ENCODE peak calls at places on chromosomes 4 and X, in four cellular contexts. One of them, this sample, is unnamed.

GRCh38 chr4:99043346-99043745 is 45.2 kb downstream of the ADH5 start:
- DNase-seq in NB4: no peak
- DNase-seq in fibroblast of lung: no peak
- DNase-seq in activated T-helper 2 cell treated with anti-CD3 and anti-CD28 coated beads, Interferon-gamma antibody, Interleukin-2, Interleukin-4, amounts not matched to agents 10 μg/mL and 5 μg/mL and 100 μg/mL, durations not matched to agents 14 hours and 24 hours and 36 hours: no peak
- DNase-seq in this sample: no peak

GRCh38 chr4:167234388-167234881 is at the start of gene SPOCK3:
- DNase-seq in NB4: no peak
- DNase-seq in fibroblast of lung: peak; percentile 54
- DNase-seq in activated T-helper 2 cell treated with anti-CD3 and anti-CD28 coated beads, Interferon-gamma antibody, Interleukin-2, Interleukin-4, amounts not matched to agents 10 μg/mL and 5 μg/mL and 100 μg/mL, durations not matched to agents 14 hours and 24 hours and 36 hours: no peak
- DNase-seq in this sample: peak; percentile 82

GRCh38 chrX:138858438-138858837 is 146.9 kb upstream of the FGF13 start:
- DNase-seq in NB4: no peak
- DNase-seq in fibroblast of lung: peak; percentile 92
- DNase-seq in activated T-helper 2 cell treated with anti-CD3 and anti-CD28 coated beads, Interferon-gamma antibody, Interleukin-2, Interleukin-4, amounts not matched to agents 10 μg/mL and 5 μg/mL and 100 μg/mL, durations not matched to agents 14 hours and 24 hours and 36 hours: no peak
- DNase-seq in this sample: no peak

GRCh38 chrX:105313596-105313995 is 93.1 kb upstream of the TEX13A start:
- DNase-seq in NB4: no peak
- DNase-seq in fibroblast of lung: no peak
- DNase-seq in activated T-helper 2 cell treated with anti-CD3 and anti-CD28 coated beads, Interferon-gamma antibody, Interleukin-2, Interleukin-4, amounts not matched to agents 10 μg/mL and 5 μg/mL and 100 μg/mL, durations not matched to agents 14 hours and 24 hours and 36 hours: no peak
- DNase-seq in this sample: no peak

GRCh38 chr4:13364178-13364577 is 120.0 kb downstream of the RAB28 start:
- DNase-seq in NB4: no peak
- DNase-seq in fibroblast of lung: no peak
- DNase-seq in activated T-helper 2 cell treated with anti-CD3 and anti-CD28 coated beads, Interferon-gamma antibody, Interleukin-2, Interleukin-4, amounts not matched to agents 10 μg/mL and 5 μg/mL and 100 μg/mL, durations not matched to agents 14 hours and 24 hours and 36 hours: no peak
- DNase-seq in this sample: no peak

GRCh38 chr4:48017108-48017527 is 546 bp downstream of the NIPAL1 start:
- DNase-seq in NB4: peak; percentile 32
- DNase-seq in fibroblast of lung: peak; percentile 82
- DNase-seq in activated T-helper 2 cell treated with anti-CD3 and anti-CD28 coated beads, Interferon-gamma antibody, Interleukin-2, Interleukin-4, amounts not matched to agents 10 μg/mL and 5 μg/mL and 100 μg/mL, durations not matched to agents 14 hours and 24 hours and 36 hours: no peak
- DNase-seq in this sample: peak; percentile 87

GRCh38 chr4:80071643-80072606 is 1.1 kb downstream of the ANTXR2 start:
- DNase-seq in NB4: peak; percentile 88
- DNase-seq in fibroblast of lung: peak; percentile 40
- DNase-seq in activated T-helper 2 cell treated with anti-CD3 and anti-CD28 coated beads, Interferon-gamma antibody, Interleukin-2, Interleukin-4, amounts not matched to agents 10 μg/mL and 5 μg/mL and 100 μg/mL, durations not matched to agents 14 hours and 24 hours and 36 hours: peak; percentile 31
- DNase-seq in this sample: peak; percentile 85

GRCh38 chr4:1492636-1493539 is 86.6 kb upstream of the NKX1-1 start:
- DNase-seq in NB4: no peak
- DNase-seq in fibroblast of lung: no peak
- DNase-seq in activated T-helper 2 cell treated with anti-CD3 and anti-CD28 coated beads, Interferon-gamma antibody, Interleukin-2, Interleukin-4, amounts not matched to agents 10 μg/mL and 5 μg/mL and 100 μg/mL, durations not matched to agents 14 hours and 24 hours and 36 hours: no peak
- DNase-seq in this sample: peak; percentile 67

GRCh38 chrX:70921709-70922352 is 9.1 kb downstream of the SLC7A3 start:
- DNase-seq in NB4: no peak
- DNase-seq in fibroblast of lung: no peak
- DNase-seq in activated T-helper 2 cell treated with anti-CD3 and anti-CD28 coated beads, Interferon-gamma antibody, Interleukin-2, Interleukin-4, amounts not matched to agents 10 μg/mL and 5 μg/mL and 100 μg/mL, durations not matched to agents 14 hours and 24 hours and 36 hours: no peak
- DNase-seq in this sample: no peak

GRCh38 chrX:38038501-38038900 is 32.1 kb downstream of the SYTL5 start:
- DNase-seq in NB4: no peak
- DNase-seq in fibroblast of lung: no peak
- DNase-seq in activated T-helper 2 cell treated with anti-CD3 and anti-CD28 coated beads, Interferon-gamma antibody, Interleukin-2, Interleukin-4, amounts not matched to agents 10 μg/mL and 5 μg/mL and 100 μg/mL, durations not matched to agents 14 hours and 24 hours and 36 hours: no peak
- DNase-seq in this sample: no peak

GRCh38 chr4:15004701-15005301 is 2.5 kb downstream of the CPEB2 start:
- DNase-seq in NB4: peak; percentile 81
- DNase-seq in fibroblast of lung: peak; percentile 75
- DNase-seq in activated T-helper 2 cell treated with anti-CD3 and anti-CD28 coated beads, Interferon-gamma antibody, Interleukin-2, Interleukin-4, amounts not matched to agents 10 μg/mL and 5 μg/mL and 100 μg/mL, durations not matched to agents 14 hours and 24 hours and 36 hours: peak; percentile 41
- DNase-seq in this sample: peak; percentile 94

GRCh38 chrX:55867708-55868107 is 150.2 kb downstream of the RRAGB start:
- DNase-seq in NB4: no peak
- DNase-seq in fibroblast of lung: no peak
- DNase-seq in activated T-helper 2 cell treated with anti-CD3 and anti-CD28 coated beads, Interferon-gamma antibody, Interleukin-2, Interleukin-4, amounts not matched to agents 10 μg/mL and 5 μg/mL and 100 μg/mL, durations not matched to agents 14 hours and 24 hours and 36 hours: no peak
- DNase-seq in this sample: no peak

This sample was measured in posterior vena cava.